ENCODE peak calls at places on chromosome 20, in seven cellular contexts. S is fibroblast of lung; R is fibroblast of mammary gland; O is B cell; L is NK-92 treated with Interleukin-12 subunit alpha and Interleukin-12 subunit beta, amount 100 ng/mL, for 24 hours; Y is head of caudate nucleus; G is endothelial cell. Q is an unnamed sample.

GRCh38 chr20:21387528-21387927 is 9.8 kb downstream of the NKX2-4 start:
- DNase-seq in Y (no peak), O (no peak), G (no peak), S (peak; percentile 30), R (no peak), L (no peak), Q (no peak)

GRCh38 chr20:12598894-12599293 is 409.9 kb upstream of the SPTLC3 start:
- DNase-seq in G (no peak), Y (no peak), R (no peak), L (no peak), S (no peak), O (no peak), Q (no peak)

GRCh38 chr20:41654292-41654691 is 36.1 kb upstream of the CHD6 start:
- DNase-seq in R (no peak), L (no peak), S (no peak), O (no peak), G (no peak), Y (no peak), Q (no peak)

GRCh38 chr20:37161830-37162549 is 17.1 kb upstream of the RPN2 start:
- DNase-seq in S (no peak), R (no peak), Y (peak; percentile 38), L (no peak), O (no peak), G (no peak), Q (no peak)

GRCh38 chr20:35729836-35730582 is 12.1 kb downstream of the RBM39 start:
- DNase-seq in R (no peak), Y (no peak), S (no peak), L (no peak), G (no peak), O (no peak), Q (no peak)

GRCh38 chr20:5797843-5798462 is 47.8 kb downstream of the SHLD1 start:
- DNase-seq in R (no peak), O (peak; percentile 66), Y (no peak), S (no peak), L (no peak), G (no peak), Q (no peak)

GRCh38 chr20:59124326-59125029 is 39.1 kb upstream of the ZNF831 start:
- DNase-seq in G (no peak), S (no peak), R (no peak), Y (peak; percentile 11), L (no peak), O (peak; percentile 16), Q (peak; percentile 15)

GRCh38 chr20:23484081-23484480 is 6.8 kb upstream of the CST8 start:
- DNase-seq in O (peak; percentile 5), S (no peak), L (no peak), R (no peak), G (no peak), Y (no peak), Q (no peak)

GRCh38 chr20:52087471-52087870 is 104.1 kb downstream of the ZFP64 start:
- DNase-seq in L (no peak), S (peak; percentile 34), G (no peak), R (no peak), O (no peak), Y (no peak), Q (no peak)

GRCh38 chr20:19864130-19864529 is 106.1 kb downstream of the RIN2 start:
- DNase-seq in Y (no peak), G (no peak), L (no peak), R (peak; percentile 15), O (no peak), S (no peak), Q (no peak)

GRCh38 chr20:54219751-54220426 is 12.0 kb downstream of the PFDN4 start:
- DNase-seq in S (peak; percentile 39), R (peak; percentile 68), L (no peak), G (no peak), Y (peak; percentile 58), O (no peak), Q (peak; percentile 69)

GRCh38 chr20:8361008-8361652 is 229.1 kb downstream of the PLCB1 start:
- DNase-seq in R (peak; percentile 69), Y (peak; percentile 37), O (no peak), L (no peak), G (no peak), S (peak; percentile 73), Q (no peak)

GRCh38 chr20:12047838-12048432 is 130.2 kb downstream of the BTBD3 start:
- DNase-seq in Y (no peak), S (peak; percentile 51), O (no peak), G (no peak), R (peak; percentile 64), L (no peak), Q (no peak)

GRCh38 chr20:60201198-60201597 is 243.0 kb downstream of the CDH26 start:
- DNase-seq in S (no peak), R (no peak), O (no peak), G (no peak), L (no peak), Y (no peak), Q (no peak)

GRCh38 chr20:48748556-48748955 is 79.2 kb downstream of the PREX1 start:
- DNase-seq in S (no peak), G (no peak), L (no peak), Y (no peak), O (no peak), R (no peak), Q (no peak)

GRCh38 chr20:20002101-20002998 is 14.8 kb upstream of the NAA20 start:
- DNase-seq in Y (no peak), L (no peak), G (no peak), O (no peak), S (no peak), R (peak; percentile 70), Q (no peak)

GRCh38 chr20:53028337-53029007 is 56.3 kb downstream of the TSHZ2 start:
- DNase-seq in S (peak; percentile 68), R (peak; percentile 74), L (no peak), G (no peak), Y (no peak), O (no peak), Q (no peak)

GRCh38 chr20:39282619-39283092 is 320.5 kb downstream of the DHX35 start:
- DNase-seq in G (no peak), O (no peak), L (no peak), R (no peak), Y (no peak), S (no peak), Q (no peak)

GRCh38 chr20:38350879-38351775 is 4.8 kb downstream of the LBP start:
- DNase-seq in R (no peak), S (no peak), L (no peak), G (no peak), O (no peak), Y (no peak), Q (no peak)

GRCh38 chr20:38658879-38659612 is 57.4 kb downstream of the ARHGAP40 start:
- DNase-seq in L (no peak), G (peak; percentile 52), R (peak; percentile 10), S (no peak), Y (peak; percentile 61), O (peak; percentile 44), Q (peak; percentile 26)

GRCh38 chr20:37257993-37258392 is 3.6 kb downstream of the GHRH start:
- DNase-seq in L (no peak), O (no peak), G (no peak), S (no peak), Y (no peak), R (no peak), Q (no peak)

GRCh38 chr20:25364180-25364788 is 26.4 kb downstream of the ABHD12 start:
- DNase-seq in R (peak; percentile 63), Y (no peak), S (peak; percentile 73), O (no peak), G (no peak), L (no peak), Q (no peak)

GRCh38 chr20:57193094-57193493 is 73.3 kb downstream of the BMP7 start:
- DNase-seq in R (no peak), Y (no peak), G (no peak), S (no peak), O (no peak), L (no peak), Q (peak; percentile 24)

GRCh38 chr20:24403410-24403809 is 66.0 kb upstream of the SYNDIG1 start:
- DNase-seq in Y (no peak), O (no peak), L (no peak), G (no peak), R (no peak), S (peak; percentile 2), Q (no peak)